ENCODE peak calls at places on chromosomes 5 and 9, in seven cellular contexts. L is A549, K is HCT116, F is SK-N-SH, O is K562, W is GM12878, D is endothelial cell of umbilical vein. A is an unnamed sample.

GRCh38 chr5:102737161-102737560 is 17.9 kb upstream of the PAM start:
- DNase-seq in L (no peak), K (no peak), F (no peak), O (no peak), W (no peak), D (no peak), A (no peak)

GRCh38 chr5:1542755-1543154 is 19.0 kb upstream of the LPCAT1 start:
- DNase-seq in L (peak), K (peak), F (no peak), O (no peak), W (no peak), D (peak), A (no peak)

GRCh38 chr9:135773094-135773493 is 71.1 kb downstream of the KCNT1 start:
- DNase-seq in L (no peak), K (no peak), F (no peak), O (no peak), W (no peak), D (no peak), A (no peak)

GRCh38 chr5:136626531-136626930 is 261.2 kb upstream of the TRPC7 start:
- DNase-seq in L (no peak), K (no peak), F (no peak), O (no peak), W (no peak), D (no peak), A (no peak)

GRCh38 chr5:174699131-174699530 is 25.3 kb upstream of the MSX2 start:
- DNase-seq in L (no peak), K (no peak), F (peak), O (no peak), W (no peak), D (no peak), A (no peak)

GRCh38 chr5:98780390-98780789 is 6.9 kb downstream of the RGMB start:
- DNase-seq in L (no peak), K (no peak), F (no peak), O (no peak), W (no peak), D (no peak), A (no peak)

GRCh38 chr9:116365056-116365471 is 211.5 kb downstream of the PAPPA start:
- DNase-seq in L (no peak), K (no peak), F (peak), O (no peak), W (no peak), D (no peak), A (no peak)

GRCh38 chr9:107240260-107240659 is 42.8 kb upstream of the RAD23B start:
- DNase-seq in L (no peak), K (no peak), F (no peak), O (no peak), W (no peak), D (no peak), A (no peak)

GRCh38 chr5:109739741-109740140 is 50.0 kb downstream of the MAN2A1 start:
- DNase-seq in L (no peak), K (no peak), F (no peak), O (no peak), W (no peak), D (peak), A (no peak)

GRCh38 chr9:91843623-91844111 is 106.4 kb downstream of the ROR2 start:
- DNase-seq in L (no peak), K (no peak), F (peak), O (no peak), W (no peak), D (no peak), A (no peak)

GRCh38 chr5:16800477-16800876 is 135.6 kb downstream of the MYO10 start:
- DNase-seq in L (no peak), K (no peak), F (no peak), O (no peak), W (no peak), D (no peak), A (no peak)

GRCh38 chr9:116027511-116027910 is 126.1 kb upstream of the PAPPA start:
- DNase-seq in L (no peak), K (no peak), F (no peak), O (no peak), W (no peak), D (no peak), A (no peak)

GRCh38 chr5:147567917-147568598 is 58.2 kb upstream of the DPYSL3 start:
- DNase-seq in L (no peak), K (no peak), F (no peak), O (no peak), W (no peak), D (peak), A (no peak)

GRCh38 chr5:120555345-120555744 is 91.2 kb downstream of the PRR16 start:
- DNase-seq in L (no peak), K (no peak), F (no peak), O (no peak), W (no peak), D (no peak), A (no peak)

GRCh38 chr5:19322716-19323485 is 665.1 kb downstream of the CDH18 start:
- DNase-seq in L (peak), K (no peak), F (no peak), O (no peak), W (no peak), D (no peak), A (no peak)

GRCh38 chr9:134041649-134041962 is 16.3 kb downstream of the BRD3OS start:
- DNase-seq in L (no peak), K (no peak), F (no peak), O (no peak), W (no peak), D (no peak), A (no peak)

GRCh38 chr9:94139672-94140417 is 55.6 kb downstream of the PTPDC1 start:
- DNase-seq in L (peak), K (peak), F (no peak), O (peak), W (no peak), D (peak), A (no peak)

GRCh38 chr9:38280251-38280800 is 112.2 kb upstream of the ALDH1B1 start:
- DNase-seq in L (no peak), K (no peak), F (no peak), O (no peak), W (no peak), D (no peak), A (no peak)

GRCh38 chr9:96020822-96021615 is 145.5 kb downstream of the ERCC6L2 start:
- DNase-seq in L (no peak), K (no peak), F (peak), O (no peak), W (no peak), D (peak), A (peak)

DNA sequence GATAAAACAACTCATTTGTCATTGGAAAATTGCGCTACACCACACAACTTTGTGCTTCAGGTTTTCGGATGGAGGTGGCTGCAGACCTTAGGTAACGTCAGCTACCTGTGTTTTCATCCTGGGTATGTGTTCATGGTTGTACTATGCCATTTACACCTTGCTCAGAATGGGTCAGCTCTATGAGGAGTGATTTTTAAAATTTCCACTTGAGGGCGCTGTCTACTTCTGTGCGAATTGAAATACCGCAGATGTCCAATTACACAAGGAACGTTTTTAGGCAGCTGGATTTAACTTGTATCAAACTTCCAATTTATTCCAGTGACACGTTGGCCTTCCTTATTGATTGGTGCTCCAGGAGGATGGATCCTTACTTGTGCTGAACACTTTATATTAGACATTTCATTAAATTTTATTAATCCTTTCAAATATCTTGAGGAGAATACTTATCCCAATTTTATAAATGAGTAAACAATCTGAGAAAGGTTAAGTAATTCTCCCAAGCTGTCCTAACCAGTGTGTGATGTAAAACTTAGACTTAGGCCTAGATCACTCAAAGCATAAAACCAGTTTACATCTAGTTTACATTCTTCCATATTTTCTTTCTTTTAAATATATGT is 23.4 kb downstream of the DMRTA1 start:
- DNase-seq in L (peak), K (peak), F (peak), O (no peak), W (peak), D (peak), A (no peak)
- TF ChIP-seq MAX in L (no peak), K (no peak), F (no peak), O (no peak), W (no peak), D (no peak), A (no peak)

DNA sequence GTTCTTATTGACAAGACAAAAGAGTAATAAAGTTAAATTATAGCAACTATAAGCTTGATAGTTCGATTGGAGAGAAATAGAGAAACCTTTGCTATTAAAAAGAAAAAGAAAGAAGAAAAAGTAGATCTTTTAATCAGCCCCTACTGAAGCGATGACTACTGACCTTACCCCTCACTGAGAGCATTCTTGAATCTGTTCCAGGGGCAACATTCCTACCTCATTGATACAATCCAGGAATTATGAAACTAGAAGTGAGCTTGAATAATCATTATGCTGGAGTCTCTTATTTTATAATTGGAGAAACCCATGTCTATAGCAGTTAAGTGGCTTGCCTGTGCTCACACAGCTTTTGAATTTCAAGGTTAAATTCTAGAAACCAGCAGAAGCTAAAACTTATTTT is 547.8 kb upstream of the WWC1 start:
- DNase-seq in L (no peak), K (no peak), F (no peak), O (no peak), W (no peak), D (no peak), A (no peak)
- H3K4me3 ChIP-seq in L (no peak), K (no peak), F (no peak), O (no peak), W (no peak), D (no peak), A (no peak)

GRCh38 chr9:129897263-129897662 is 62.0 kb downstream of the USP20 start:
- DNase-seq in L (no peak), K (no peak), F (no peak), O (no peak), W (no peak), D (no peak), A (no peak)
- TF ChIP-seq MAX in L (no peak), K (no peak), F (no peak), O (no peak), W (no peak), D (no peak), A (no peak)

GRCh38 chr5:10578869-10579268 is 15.0 kb downstream of the ANKRD33B start:
- DNase-seq in L (no peak), K (no peak), F (no peak), O (no peak), W (peak), D (no peak), A (no peak)

GRCh38 chr5:10580531-10581423 is 16.9 kb downstream of the ANKRD33B start:
- DNase-seq in L (no peak), K (no peak), F (no peak), O (no peak), W (no peak), D (no peak), A (no peak)

GRCh38 chr5:10578292-10578663 is 14.4 kb downstream of the ANKRD33B start:
- DNase-seq in L (no peak), K (no peak), F (no peak), O (no peak), W (no peak), D (no peak), A (no peak)

GRCh38 chr5:10581424-10581748 is 17.5 kb downstream of the ANKRD33B start:
- DNase-seq in L (no peak), K (no peak), F (no peak), O (no peak), W (no peak), D (no peak), A (no peak)

DNA sequence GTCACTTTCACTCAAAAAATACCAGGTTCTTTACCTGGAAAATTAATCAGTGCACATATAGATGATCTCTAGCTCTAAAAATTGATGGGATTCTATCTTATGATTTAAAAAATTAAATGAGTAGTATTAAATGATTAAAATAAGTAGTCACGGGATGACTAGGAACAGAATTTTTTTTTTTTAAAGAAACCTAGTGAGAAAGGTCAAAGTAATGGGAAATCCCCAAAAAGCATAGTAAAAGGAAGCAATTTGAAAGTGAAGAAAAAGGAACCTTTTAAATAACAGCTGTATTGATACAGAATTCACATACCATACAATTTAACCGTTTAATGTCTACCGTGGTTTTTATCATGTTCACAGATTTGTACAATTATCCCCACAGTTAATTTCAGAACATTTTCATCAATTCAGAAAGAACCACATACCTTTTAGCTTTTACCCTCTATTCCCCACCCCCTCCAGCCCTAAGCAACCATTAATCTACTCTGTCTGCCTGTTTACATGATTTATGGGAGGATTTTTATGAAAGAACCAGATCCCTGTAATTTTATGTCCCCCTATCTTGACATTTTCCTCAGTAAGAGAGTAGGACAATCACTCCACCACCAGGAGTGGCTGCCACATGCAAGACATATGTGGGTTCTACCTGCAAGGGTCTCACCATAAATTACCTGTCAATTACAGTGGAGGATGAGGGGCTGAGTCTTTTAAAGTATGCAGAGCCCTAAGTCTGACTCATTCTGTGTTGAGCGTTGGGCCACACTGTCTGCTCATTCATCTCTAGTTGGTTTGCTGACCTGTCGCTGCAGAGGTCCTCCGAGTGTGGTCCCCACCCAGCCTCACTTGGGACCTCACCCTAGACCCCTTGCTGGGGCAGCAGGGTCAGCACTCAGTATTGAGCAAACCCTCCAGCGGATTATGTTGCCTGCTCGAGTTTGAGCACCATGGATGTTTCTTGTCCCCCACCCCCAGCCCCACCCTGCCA is 16.0 kb downstream of the ANKRD33B start:
- DNase-seq in L (no peak), K (no peak), F (no peak), O (no peak), W (no peak), D (no peak), A (no peak)
- H3K4me3 ChIP-seq in L (no peak), K (no peak), F (no peak), O (no peak), W (peak), D (no peak), A (no peak)

GRCh38 chr9:76634356-76635054 is 129.7 kb upstream of the PCA3 start:
- DNase-seq in L (no peak), K (peak), F (no peak), O (no peak), W (no peak), D (peak), A (peak)
- TF ChIP-seq MAX in L (no peak), K (no peak), F (no peak), O (no peak), W (no peak), D (no peak), A (no peak)

A was measured in NB4.